ENCODE peak calls at places on chromosomes 13 and 19, in six cellular contexts. X, M, R, J, K and T are unnamed samples.

GRCh38 chr19:8367327-8368001 is 3.5 kb downstream of the ANGPTL4 start:
- DNase-seq in K (peak), M (peak), X (peak), R (no peak), J (no peak), T (peak)

GRCh38 chr13:32791545-32792172 is 205.4 kb downstream of the PDS5B start:
- DNase-seq in X (no peak), K (no peak), M (no peak), J (no peak), R (no peak), T (peak)

GRCh38 chr13:99471231-99472202 is 29.8 kb upstream of the TM9SF2 start:
- DNase-seq in X (no peak), R (no peak), K (no peak), M (no peak), J (no peak), T (no peak)

GRCh38 chr19:29665215-29665825 is at the start of gene PLEKHF1:
- DNase-seq in K (peak), R (peak), J (peak), M (peak), X (peak), T (peak)

GRCh38 chr19:17969096-17969792 is 2.3 kb downstream of the KCNN1 start:
- DNase-seq in X (no peak), K (no peak), R (no peak), M (no peak), J (no peak), T (no peak)

GRCh38 chr19:17303940-17304267 is 679 bp upstream of the ABHD8 start:
- DNase-seq in M (no peak), K (no peak), J (no peak), X (no peak), R (no peak), T (no peak)

GRCh38 chr13:22498006-22498405 is 682.8 kb upstream of the SGCG start:
- DNase-seq in M (no peak), K (no peak), J (no peak), R (no peak), X (no peak), T (no peak)

GRCh38 chr13:63972328-63972727 is 2556.7 kb upstream of the PCDH20 start:
- DNase-seq in R (no peak), M (no peak), X (no peak), K (no peak), J (no peak), T (no peak)

GRCh38 chr13:95676100-95676774 is 702 bp upstream of the DNAJC3 start:
- DNase-seq in K (peak), M (no peak), R (no peak), X (peak), J (no peak), T (peak)

GRCh38 chr19:27867981-27868380 is 1345.0 kb downstream of the UQCRFS1 start:
- DNase-seq in J (no peak), M (no peak), K (no peak), X (no peak), R (no peak), T (no peak)

GRCh38 chr19:55667958-55668357 is 7.1 kb upstream of the EPN1 start:
- DNase-seq in K (peak), R (no peak), J (no peak), M (no peak), X (no peak), T (peak)